ENCODE peak calls at places on chromosomes 5 and 9, in nine cellular contexts. W is SJSA1, M is bronchial epithelial cell, Y is AG04450, V is suprapubic skin, F is fibroblast of lung, A is uterus, Z is GM13976, U is lung. H is an unnamed sample.

GRCh38 chr5:136011427-136012001 is 17.3 kb upstream of the TGFBI start:
- DNase-seq in W (peak), M (peak), Y (no peak), V (no peak), F (peak), A (no peak), Z (no peak), U (no peak), H (no peak)

GRCh38 chr5:58182287-58182841 is 277.5 kb downstream of the PLK2 start:
- DNase-seq in W (no peak), M (no peak), Y (no peak), V (no peak), F (no peak), A (no peak), Z (no peak), U (no peak), H (no peak)

GRCh38 chr5:105145152-105145551 is 1582.6 kb upstream of the NUDT12 start:
- DNase-seq in W (no peak), M (no peak), Y (no peak), V (no peak), F (no peak), A (no peak), Z (no peak), U (no peak), H (no peak)

GRCh38 chr9:23663536-23663935 is 162.5 kb downstream of the ELAVL2 start:
- DNase-seq in W (no peak), M (no peak), Y (no peak), V (no peak), F (no peak), A (no peak), Z (no peak), U (no peak), H (no peak)

GRCh38 chr5:2738156-2738699 is 13.2 kb downstream of the IRX2 start:
- DNase-seq in W (no peak), M (no peak), Y (no peak), V (no peak), F (no peak), A (no peak), Z (no peak), U (no peak), H (peak)

GRCh38 chr5:1164696-1165630 is 36.4 kb upstream of the SLC6A19 start:
- DNase-seq in W (no peak), M (no peak), Y (no peak), V (no peak), F (no peak), A (no peak), Z (no peak), U (no peak), H (no peak)

GRCh38 chr9:121700165-121700830 is 48.9 kb downstream of the DAB2IP start:
- DNase-seq in W (no peak), M (peak), Y (no peak), V (peak), F (peak), A (peak), Z (peak), U (peak), H (no peak)

GRCh38 chr9:20236676-20237075 is 385.6 kb downstream of the MLLT3 start:
- DNase-seq in W (no peak), M (peak), Y (no peak), V (no peak), F (no peak), A (no peak), Z (no peak), U (peak), H (no peak)

GRCh38 chr9:135561391-135562234 is at the start of gene PAEP:
- DNase-seq in W (no peak), M (no peak), Y (no peak), V (peak), F (no peak), A (no peak), Z (no peak), U (no peak), H (no peak)

GRCh38 chr9:6915635-6916034 is 157.9 kb downstream of the KDM4C start:
- DNase-seq in W (no peak), M (no peak), Y (no peak), V (no peak), F (no peak), A (no peak), Z (no peak), U (no peak), H (no peak)

GRCh38 chr5:78984020-78984610 is 995 bp downstream of the ARSB start:
- DNase-seq in W (no peak), M (peak), Y (no peak), V (no peak), F (no peak), A (no peak), Z (peak), U (no peak), H (no peak)

GRCh38 chr5:38662088-38662487 is 105.6 kb upstream of the LIFR start:
- DNase-seq in W (no peak), M (no peak), Y (no peak), V (no peak), F (no peak), A (no peak), Z (no peak), U (no peak), H (no peak)

GRCh38 chr5:19986036-19986619 is 1.9 kb downstream of the CDH18 start:
- DNase-seq in W (no peak), M (peak), Y (no peak), V (no peak), F (peak), A (no peak), Z (no peak), U (no peak), H (no peak)

GRCh38 chr9:114034176-114034575 is 43.9 kb downstream of the AMBP start:
- DNase-seq in W (peak), M (no peak), Y (no peak), V (peak), F (no peak), A (peak), Z (no peak), U (peak), H (peak)

GRCh38 chr5:180284161-180284560 is 7.7 kb downstream of the MAPK9 start:
- DNase-seq in W (no peak), M (no peak), Y (no peak), V (no peak), F (no peak), A (no peak), Z (no peak), U (no peak), H (no peak)

GRCh38 chr9:29514336-29514735 is 1941.1 kb upstream of the C9orf72 start:
- DNase-seq in W (no peak), M (no peak), Y (no peak), V (peak), F (no peak), A (no peak), Z (no peak), U (no peak), H (no peak)

GRCh38 chr5:119273391-119273839 is 82.4 kb upstream of the TNFAIP8 start:
- DNase-seq in W (no peak), M (no peak), Y (no peak), V (no peak), F (no peak), A (no peak), Z (no peak), U (no peak), H (no peak)

GRCh38 chr9:27131731-27132130 is 22.7 kb downstream of the TEK start:
- DNase-seq in W (no peak), M (no peak), Y (no peak), V (no peak), F (peak), A (no peak), Z (no peak), U (no peak), H (no peak)

GRCh38 chr9:102700936-102701335 is 294.2 kb upstream of the CYLC2 start:
- DNase-seq in W (no peak), M (peak), Y (no peak), V (no peak), F (no peak), A (no peak), Z (no peak), U (no peak), H (no peak)

GRCh38 chr5:113179156-113179555 is 202.6 kb downstream of the DCP2 start:
- DNase-seq in W (no peak), M (no peak), Y (no peak), V (no peak), F (no peak), A (no peak), Z (no peak), U (no peak), H (no peak)

GRCh38 chr9:112337547-112337946 is 4.1 kb upstream of the PTBP3 start:
- DNase-seq in W (no peak), M (no peak), Y (no peak), V (no peak), F (no peak), A (no peak), Z (no peak), U (no peak), H (no peak)

GRCh38 chr5:142982821-142983200 is 212.6 kb downstream of the ARHGAP26 start:
- DNase-seq in W (no peak), M (no peak), Y (no peak), V (no peak), F (no peak), A (no peak), Z (no peak), U (no peak), H (no peak)

GRCh38 chr5:115419794-115420585 is 123.5 kb upstream of the CCDC112 start:
- DNase-seq in W (peak), M (peak), Y (peak), V (no peak), F (peak), A (no peak), Z (no peak), U (peak), H (no peak)

GRCh38 chr5:11069041-11069440 is 308.0 kb upstream of the DAP start:
- DNase-seq in W (no peak), M (no peak), Y (no peak), V (no peak), F (no peak), A (no peak), Z (no peak), U (no peak), H (no peak)

GRCh38 chr5:61587120-61587519 is 255.1 kb downstream of the ZSWIM6 start:
- DNase-seq in W (peak), M (no peak), Y (no peak), V (no peak), F (no peak), A (no peak), Z (no peak), U (no peak), H (no peak)

GRCh38 chr5:78613151-78613533 is 35.4 kb downstream of the LHFPL2 start:
- DNase-seq in W (no peak), M (no peak), Y (no peak), V (no peak), F (no peak), A (no peak), Z (no peak), U (no peak), H (no peak)

GRCh38 chr9:93648836-93649235 is 72.5 kb downstream of the PHF2 start:
- DNase-seq in W (peak), M (no peak), Y (no peak), V (peak), F (no peak), A (no peak), Z (no peak), U (no peak), H (peak)

GRCh38 chr5:127320032-127320945 is 29.7 kb downstream of the MEGF10 start:
- DNase-seq in W (no peak), M (no peak), Y (no peak), V (no peak), F (no peak), A (no peak), Z (no peak), U (no peak), H (no peak)

H was measured in coronary artery.